ENCODE peak calls at places on chromosomes 12 and 14, in eight cellular contexts. H is prostate gland, F is stomach, B is breast epithelium, D is sigmoid colon, T is IMR-90, I is Peyer's patch, J is body of pancreas. W is an unnamed sample. For H3K27me3, the result is how much of the 10 kb centered on the place peaks cover.

GRCh38 chr14:21104448-21105060 is 3.7 kb downstream of the TMEM253 start:
- DNase-seq in H (peak), F (peak), B (peak), D (peak), T (peak), I (peak), J (peak), W (peak)

GRCh38 chr12:98594050-98594853 is 766 bp downstream of the SLC25A3 start:
- DNase-seq in H (peak), F (peak), B (peak), D (peak), T (no peak), I (no peak), J (peak), W (no peak)

GRCh38 chr12:52390739-52391617 is 5.5 kb upstream of the KRT84 start:
- DNase-seq in H (no peak), F (no peak), B (no peak), D (peak), T (peak), I (no peak), J (no peak), W (no peak)

GRCh38 chr14:90674043-90674670 is 142.1 kb downstream of the TTC7B start:
- DNase-seq in H (no peak), F (no peak), B (no peak), D (no peak), T (no peak), I (no peak), J (no peak), W (no peak)

GRCh38 chr12:65443038-65443437 is 164.6 kb downstream of the MSRB3 start:
- DNase-seq in H (no peak), F (no peak), B (no peak), D (no peak), T (no peak), I (no peak), J (no peak), W (no peak)

GRCh38 chr12:94190623-94191022 is 42.2 kb downstream of the PLXNC1 start:
- DNase-seq in H (no peak), F (no peak), B (no peak), D (no peak), T (no peak), I (no peak), J (no peak), W (no peak)

GRCh38 chr14:70170976-70171375 is 17.8 kb downstream of the SLC8A3 start:
- DNase-seq in H (no peak), F (no peak), B (no peak), D (no peak), T (no peak), I (no peak), J (no peak), W (no peak)

GRCh38 chr12:121762269-121762668 is 31.2 kb downstream of the RHOF start:
- DNase-seq in H (no peak), F (no peak), B (no peak), D (no peak), T (peak), I (no peak), J (no peak), W (no peak)

GRCh38 chr12:110141389-110141788 is 17.2 kb downstream of the IFT81 start:
- DNase-seq in H (no peak), F (no peak), B (no peak), D (peak), T (peak), I (no peak), J (peak), W (no peak)

GRCh38 chr12:121926874-121927706 is 8.7 kb downstream of the CFAP251 start:
- DNase-seq in H (no peak), F (no peak), B (no peak), D (no peak), T (no peak), I (peak), J (no peak), W (no peak)

GRCh38 chr12:89576572-89577220 is 50.8 kb upstream of the POC1B start:
- DNase-seq in H (no peak), F (no peak), B (no peak), D (no peak), T (no peak), I (no peak), J (no peak), W (no peak)

GRCh38 chr12:102479984-102480383 is 379 bp downstream of the IGF1 start:
- DNase-seq in H (no peak), F (no peak), B (no peak), D (no peak), T (no peak), I (no peak), J (no peak), W (no peak)

GRCh38 chr12:59322473-59322872 is 273.4 kb upstream of the SLC16A7 start:
- DNase-seq in H (no peak), F (peak), B (no peak), D (no peak), T (no peak), I (no peak), J (peak), W (no peak)

GRCh38 chr12:128265566-128265965 is 1.4 kb upstream of the TMEM132C start:
- DNase-seq in H (no peak), F (no peak), B (no peak), D (no peak), T (no peak), I (no peak), J (no peak), W (no peak)

GRCh38 chr14:69354383-69355154 is 43.5 kb downstream of the ERH start:
- DNase-seq in H (peak), F (peak), B (no peak), D (peak), T (peak), I (peak), J (no peak), W (no peak)

GRCh38 chr12:105032703-105033357 is 46.7 kb downstream of the NOPCHAP1 start:
- DNase-seq in H (no peak), F (no peak), B (no peak), D (no peak), T (peak), I (no peak), J (no peak), W (no peak)

GRCh38 chr12:46360908-46361666 is 11.5 kb downstream of the SLC38A2 start:
- DNase-seq in H (no peak), F (no peak), B (no peak), D (no peak), T (no peak), I (no peak), J (no peak), W (no peak)
- H3K27me3 ChIP-seq in H (under half), F (under half), B (under half), D (under half), T (under half), I (under half), J (under half), W (under half)

DNA sequence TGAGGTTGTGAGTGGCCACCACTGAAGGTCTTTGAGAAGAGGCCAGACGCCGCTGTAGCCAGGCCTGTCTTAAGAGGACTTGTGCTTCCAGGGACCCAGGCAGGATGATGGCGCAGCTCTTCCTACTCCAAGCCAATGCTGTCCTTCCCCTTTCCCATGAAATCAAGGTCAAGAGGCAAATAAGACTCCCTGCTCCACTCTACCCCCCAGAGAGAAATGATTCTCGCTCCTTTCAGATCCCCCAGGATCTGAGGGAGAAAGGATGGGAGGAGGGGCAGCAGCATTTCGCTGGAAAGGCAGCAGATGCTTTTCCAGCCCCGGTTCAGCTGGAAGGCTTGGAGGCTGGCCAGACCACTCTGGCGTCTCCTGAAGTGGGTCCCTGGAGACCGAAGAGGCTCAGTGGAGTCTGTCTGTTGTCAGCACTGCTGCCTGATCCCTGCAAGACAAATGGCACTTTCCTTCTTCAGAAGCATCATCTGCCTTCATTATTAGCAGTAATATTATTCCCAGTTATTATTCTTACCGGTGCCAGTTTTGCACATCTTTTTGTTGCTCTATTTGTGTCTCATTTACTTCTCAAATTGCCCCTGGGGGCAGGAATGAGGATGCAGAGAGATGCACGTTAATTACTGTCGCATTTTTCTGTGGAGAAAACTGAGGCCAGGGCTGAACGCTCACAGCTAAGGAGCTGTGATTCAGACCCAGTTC is 51.4 kb downstream of the C14orf132 start:
- DNase-seq in H (no peak), F (no peak), B (peak), D (peak), T (peak), I (peak), J (peak), W (no peak)
- TF ChIP-seq CTCF in H (no peak), F (no peak), B (no peak), D (no peak), T (no peak), I (no peak), J (no peak), W (no peak)

GRCh38 chr12:949337-950099 is at the start of gene RAD52:
- DNase-seq in H (peak), F (peak), B (peak), D (peak), T (peak), I (peak), J (peak), W (peak)
- TF ChIP-seq POLR2A in H (peak), F (no peak), B (peak), D (peak), T (peak), I (peak), J (peak), W (peak)

DNA sequence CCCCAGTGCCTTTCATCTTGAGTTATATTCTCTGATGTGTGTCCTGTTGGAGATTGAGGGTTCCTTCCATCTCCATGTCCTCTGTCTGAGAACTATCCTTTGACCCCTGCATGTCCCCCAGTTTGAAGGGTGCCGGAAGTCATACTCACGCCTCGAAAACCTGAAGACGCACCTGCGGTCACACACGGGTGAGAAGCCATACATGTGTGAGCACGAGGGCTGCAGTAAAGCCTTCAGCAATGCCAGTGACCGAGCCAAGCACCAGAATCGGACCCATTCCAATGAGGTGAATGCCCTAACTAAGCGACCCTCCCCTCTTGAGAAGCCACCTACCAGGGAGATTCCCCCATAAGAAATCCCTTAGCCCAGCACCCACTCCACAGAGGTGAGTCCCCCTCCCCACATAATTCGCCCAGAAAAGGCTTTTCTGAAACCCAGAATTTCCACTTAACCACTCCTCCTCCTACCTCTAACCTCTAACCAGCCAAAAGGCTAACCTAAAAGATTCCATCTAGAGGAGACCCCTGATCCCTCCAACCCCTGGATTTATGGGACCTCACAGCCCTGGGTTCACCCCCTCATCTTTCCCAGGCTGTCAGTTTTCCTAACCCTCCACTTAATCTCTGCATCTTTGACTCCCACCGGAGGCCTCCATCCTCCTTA is 7.8 kb downstream of the GLI1 start:
- DNase-seq in H (no peak), F (no peak), B (no peak), D (no peak), T (no peak), I (no peak), J (no peak), W (no peak)
- H3K27me3 ChIP-seq in H (under half), F (under half), B (under half), D (under half), T (under half), I (under half), J (under half), W (under half)

DNA sequence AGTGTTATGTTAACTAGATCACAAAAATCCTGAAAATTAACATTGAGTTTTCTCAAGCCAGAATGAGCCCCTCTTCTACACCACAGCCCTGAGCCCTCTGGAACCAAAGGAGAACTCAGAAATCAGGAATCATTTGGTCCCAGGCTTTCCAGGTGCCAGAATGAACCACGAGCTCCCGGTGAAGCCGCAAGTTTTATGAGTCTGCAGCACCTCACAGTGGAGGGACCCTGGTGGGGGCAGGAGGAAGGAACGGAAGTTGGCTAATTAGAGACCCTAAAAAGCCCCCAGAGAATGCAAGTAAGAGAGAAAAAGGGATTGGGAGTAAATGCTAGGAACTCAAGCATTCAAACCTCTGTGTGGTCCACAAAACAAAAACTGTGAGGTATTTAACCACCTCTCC is 52.9 kb upstream of the BCL2L14 start:
- DNase-seq in H (no peak), F (no peak), B (no peak), D (no peak), T (no peak), I (no peak), J (no peak), W (no peak)
- TF ChIP-seq CTCF in H (no peak), F (no peak), B (peak), D (no peak), T (peak), I (no peak), J (no peak), W (peak)

GRCh38 chr12:10554971-10555481 is 49.3 kb downstream of the EIF2S3B start:
- DNase-seq in H (no peak), F (no peak), B (no peak), D (no peak), T (no peak), I (no peak), J (no peak), W (no peak)

GRCh38 chr12:10551375-10551774 is 45.7 kb downstream of the EIF2S3B start:
- DNase-seq in H (no peak), F (no peak), B (no peak), D (no peak), T (no peak), I (no peak), J (no peak), W (no peak)

GRCh38 chr12:10557329-10557728 is 51.6 kb downstream of the EIF2S3B start:
- DNase-seq in H (no peak), F (no peak), B (no peak), D (no peak), T (no peak), I (no peak), J (no peak), W (no peak)

GRCh38 chr12:10554228-10554970 is 48.7 kb downstream of the EIF2S3B start:
- DNase-seq in H (no peak), F (no peak), B (no peak), D (no peak), T (no peak), I (no peak), J (no peak), W (no peak)

DNA sequence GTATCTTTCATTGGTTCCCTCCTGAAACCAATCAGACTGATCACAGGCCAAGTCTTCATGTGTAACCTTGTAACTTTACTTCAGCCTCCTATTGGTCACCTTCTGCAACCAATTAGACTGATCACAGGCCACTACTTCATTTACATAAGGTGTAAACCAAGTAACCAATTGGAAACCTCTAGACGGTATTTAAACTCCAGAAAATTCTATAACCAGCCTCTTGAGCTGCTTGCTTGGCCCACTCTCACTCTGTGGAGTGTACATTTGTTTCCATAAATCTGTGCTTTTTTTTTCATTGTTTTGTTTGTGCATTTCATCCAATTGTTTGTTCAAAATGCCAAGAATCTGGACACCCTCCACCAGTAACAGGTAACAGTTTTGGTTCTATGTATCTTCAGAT is 47.5 kb downstream of the EIF2S3B start:
- DNase-seq in H (no peak), F (no peak), B (no peak), D (no peak), T (no peak), I (no peak), J (no peak), W (no peak)
- TF ChIP-seq POLR2A in H (no peak), F (no peak), B (no peak), D (no peak), T (no peak), I (no peak), J (no peak), W (no peak)

W was measured in esophagus muscularis mucosa.